ENCODE peak calls at places on chromosomes 2 and 18, in six cellular contexts. Q, Z, P, N, T and U are unnamed samples.

GRCh38 chr2:54455584-54456525 is at the start of gene SPTBN1:
- DNase-seq in Z (peak), Q (no peak), P (peak), N (peak), T (peak), U (peak)

GRCh38 chr2:144518744-144519596 is 949 bp downstream of the ZEB2 start:
- DNase-seq in T (peak), Q (no peak), P (no peak), Z (no peak), N (no peak), U (no peak)

GRCh38 chr18:39561136-39561535 is 1995.5 kb upstream of the CELF4 start:
- DNase-seq in T (peak), Z (no peak), P (no peak), Q (no peak), N (peak), U (no peak)

GRCh38 chr18:28138816-28139215 is 38.1 kb downstream of the CDH2 start:
- DNase-seq in P (no peak), N (no peak), T (no peak), Q (no peak), Z (no peak), U (no peak)

GRCh38 chr18:54173250-54173649 is 51.2 kb downstream of the MBD2 start:
- DNase-seq in Z (no peak), T (no peak), P (no peak), N (no peak), Q (no peak), U (no peak)

GRCh38 chr2:197209742-197210408 is 100.7 kb downstream of the ANKRD44 start:
- DNase-seq in N (no peak), P (no peak), Z (no peak), Q (no peak), T (peak), U (no peak)

GRCh38 chr2:135212757-135213156 is 160.7 kb downstream of the RAB3GAP1 start:
- DNase-seq in P (no peak), T (no peak), Z (no peak), N (no peak), Q (no peak), U (no peak)

GRCh38 chr2:113136828-113137775 is 9.7 kb downstream of the IL1RN start:
- DNase-seq in Q (no peak), T (peak), N (no peak), P (peak), Z (no peak), U (no peak)

GRCh38 chr2:43326116-43326825 is 99.9 kb upstream of the ZFP36L2 start:
- DNase-seq in Q (no peak), Z (no peak), T (no peak), N (no peak), P (no peak), U (no peak)

GRCh38 chr18:56952026-56952425 is 194.9 kb upstream of the BOD1L2 start:
- DNase-seq in N (no peak), Z (no peak), P (no peak), T (no peak), Q (no peak), U (no peak)

GRCh38 chr18:45837283-45838070 is 12.0 kb downstream of the SIGLEC15 start:
- DNase-seq in P (no peak), Z (no peak), N (no peak), T (peak), Q (no peak), U (no peak)

GRCh38 chr2:36539631-36540030 is 58.3 kb downstream of the FEZ2 start:
- DNase-seq in Q (no peak), Z (no peak), T (no peak), N (no peak), P (no peak), U (no peak)

GRCh38 chr2:5758346-5758745 is 66.2 kb downstream of the SOX11 start:
- DNase-seq in P (no peak), Q (no peak), Z (no peak), T (no peak), N (no peak), U (no peak)

GRCh38 chr2:44100351-44100750 is 68.3 kb upstream of the PPM1B start:
- DNase-seq in Z (peak), Q (no peak), N (no peak), T (peak), P (peak), U (peak)

GRCh38 chr18:8333961-8334360 is 275.3 kb upstream of the RAB12 start:
- DNase-seq in Z (no peak), Q (no peak), P (no peak), N (no peak), T (no peak), U (no peak)

GRCh38 chr2:65724341-65724740 is 291.9 kb upstream of the SPRED2 start:
- DNase-seq in Z (no peak), N (no peak), T (no peak), P (no peak), Q (no peak), U (no peak)

GRCh38 chr2:237629739-237630138 is 2.4 kb downstream of the LRRFIP1 start:
- DNase-seq in T (peak), Z (no peak), P (no peak), Q (no peak), N (no peak), U (no peak)

GRCh38 chr2:74387346-74387745 is 7.2 kb upstream of the DCTN1 start:
- DNase-seq in Z (no peak), N (no peak), P (no peak), T (peak), Q (no peak), U (no peak)

GRCh38 chr18:34223893-34224422 is 755 bp downstream of the NOL4 start:
- DNase-seq in Z (no peak), T (no peak), Q (no peak), P (no peak), N (no peak), U (no peak)

GRCh38 chr2:159409116-159409800 is 122.8 kb upstream of the WDSUB1 start:
- DNase-seq in Z (no peak), T (no peak), Q (no peak), P (no peak), N (no peak), U (no peak)

GRCh38 chr2:31319391-31320175 is 85.6 kb downstream of the EHD3 start:
- DNase-seq in N (no peak), T (peak), P (peak), Q (no peak), Z (no peak), U (peak)

GRCh38 chr18:75574197-75574596 is 146.7 kb upstream of the SMIM21 start:
- DNase-seq in T (no peak), N (no peak), Q (no peak), P (no peak), Z (no peak), U (no peak)

GRCh38 chr2:179410552-179411356 is 146.1 kb upstream of the SESTD1 start:
- DNase-seq in Z (peak), P (peak), N (peak), T (peak), Q (no peak), U (peak)

GRCh38 chr18:3283908-3284307 is 22.0 kb downstream of the MYL12B start:
- DNase-seq in N (peak), Z (no peak), P (no peak), T (no peak), Q (no peak), U (no peak)

GRCh38 chr2:9984217-9984739 is 32.8 kb downstream of the GRHL1 start:
- DNase-seq in Q (no peak), T (peak), P (no peak), N (peak), Z (peak), U (no peak)

GRCh38 chr2:86704482-86704971 is 15.6 kb upstream of the RMND5A start:
- DNase-seq in N (no peak), Z (peak), Q (no peak), P (no peak), T (peak), U (peak)

GRCh38 chr2:45003586-45004568 is 5.4 kb downstream of the SIX2 start:
- DNase-seq in N (no peak), P (no peak), T (no peak), Q (no peak), Z (no peak), U (no peak)

GRCh38 chr2:120177011-120177621 is 46.1 kb downstream of the TMEM185B start:
- DNase-seq in N (no peak), T (no peak), P (no peak), Q (peak), Z (no peak), U (no peak)

GRCh38 chr2:204024503-204024902 is 87.9 kb downstream of the ICOS start:
- DNase-seq in P (peak), N (peak), Z (peak), T (peak), Q (no peak), U (no peak)

GRCh38 chr2:108588070-108588668 is 53.9 kb downstream of the LIMS1 start:
- DNase-seq in Q (no peak), P (no peak), N (no peak), Z (no peak), T (peak), U (no peak)

GRCh38 chr18:48991299-48992055 is 40.7 kb upstream of the SMAD7 start:
- DNase-seq in Z (no peak), N (no peak), Q (no peak), P (no peak), T (no peak), U (no peak)

GRCh38 chr18:26813043-26813442 is 52.5 kb downstream of the AQP4 start:
- DNase-seq in Z (peak), Q (no peak), P (no peak), T (no peak), N (no peak), U (no peak)

GRCh38 chr2:240325654-240326031 is 109.8 kb upstream of the GPC1 start:
- DNase-seq in P (peak), Z (no peak), Q (no peak), N (no peak), T (no peak), U (no peak)

GRCh38 chr2:64524604-64525322 is 635 bp downstream of the AFTPH start:
- DNase-seq in Q (peak), Z (no peak), P (no peak), N (no peak), T (peak), U (no peak)

GRCh38 chr2:239018291-239019192 is 170.7 kb downstream of the TWIST2 start:
- DNase-seq in P (no peak), T (no peak), Z (no peak), N (no peak), Q (no peak), U (no peak)

GRCh38 chr18:56171854-56172253 is 466.5 kb downstream of the TXNL1 start:
- DNase-seq in Z (no peak), N (no peak), T (no peak), Q (no peak), P (no peak), U (no peak)

GRCh38 chr2:62145478-62146100 is 50.3 kb upstream of the B3GNT2 start:
- DNase-seq in T (no peak), N (no peak), Z (no peak), P (no peak), Q (no peak), U (no peak)

GRCh38 chr2:70703900-70704549 is 64.0 kb downstream of the ADD2 start:
- DNase-seq in T (peak), P (no peak), Z (no peak), N (no peak), Q (no peak), U (no peak)

GRCh38 chr2:191687867-191688266 is 9.9 kb downstream of the NABP1 start:
- DNase-seq in Q (no peak), T (peak), N (no peak), Z (no peak), P (no peak), U (no peak)